ENCODE peak calls at places on chromosomes 13 and 19, in ten cellular contexts. One of them, this sample, is unnamed. For H3K36me3, the result is how much of the 10 kb centered on the place peaks cover.

GRCh38 chr19:28026636-28027035 is 1186.3 kb downstream of the UQCRFS1 start:
- DNase-seq in tibial nerve: no peak
- DNase-seq in heart left ventricle: no peak
- DNase-seq in suprapubic skin: no peak
- DNase-seq in transverse colon: no peak
- DNase-seq in IMR-90: no peak
- DNase-seq in uterus: no peak
- DNase-seq in body of pancreas: no peak
- DNase-seq in right lobe of liver: no peak
- DNase-seq in adrenal gland: no peak
- DNase-seq in this sample: no peak

GRCh38 chr19:3097442-3097871 is 3.3 kb downstream of the GNA11 start:
- DNase-seq in suprapubic skin: no peak
- DNase-seq in tibial nerve: no peak
- DNase-seq in IMR-90: no peak
- DNase-seq in uterus: no peak
- DNase-seq in adrenal gland: peak
- DNase-seq in heart left ventricle: no peak
- DNase-seq in body of pancreas: peak
- DNase-seq in transverse colon: peak
- DNase-seq in right lobe of liver: peak
- DNase-seq in this sample: peak

GRCh38 chr13:113507564-113508210 is 17.2 kb upstream of the DCUN1D2 start:
- DNase-seq in body of pancreas: no peak
- DNase-seq in transverse colon: no peak
- DNase-seq in right lobe of liver: no peak
- DNase-seq in tibial nerve: no peak
- DNase-seq in suprapubic skin: no peak
- DNase-seq in uterus: no peak
- DNase-seq in heart left ventricle: no peak
- DNase-seq in IMR-90: no peak
- DNase-seq in adrenal gland: no peak
- DNase-seq in this sample: no peak

GRCh38 chr13:101307181-101307701 is 109.1 kb downstream of the NALCN start:
- DNase-seq in right lobe of liver: no peak
- DNase-seq in body of pancreas: peak
- DNase-seq in tibial nerve: no peak
- DNase-seq in transverse colon: no peak
- DNase-seq in IMR-90: peak
- DNase-seq in suprapubic skin: no peak
- DNase-seq in adrenal gland: no peak
- DNase-seq in uterus: no peak
- DNase-seq in heart left ventricle: peak
- DNase-seq in this sample: peak

GRCh38 chr13:98279473-98280175 is 102.6 kb upstream of the RNF113B start:
- DNase-seq in heart left ventricle: no peak
- DNase-seq in transverse colon: no peak
- DNase-seq in body of pancreas: no peak
- DNase-seq in adrenal gland: no peak
- DNase-seq in tibial nerve: no peak
- DNase-seq in right lobe of liver: no peak
- DNase-seq in uterus: no peak
- DNase-seq in IMR-90: no peak
- DNase-seq in suprapubic skin: no peak
- DNase-seq in this sample: no peak

GRCh38 chr13:43134896-43135295 is 111.5 kb downstream of the DNAJC15 start:
- DNase-seq in adrenal gland: no peak
- DNase-seq in IMR-90: no peak
- DNase-seq in transverse colon: no peak
- DNase-seq in body of pancreas: no peak
- DNase-seq in heart left ventricle: no peak
- DNase-seq in right lobe of liver: no peak
- DNase-seq in tibial nerve: no peak
- DNase-seq in uterus: no peak
- DNase-seq in suprapubic skin: no peak
- DNase-seq in this sample: no peak

GRCh38 chr19:13381827-13382632 is 124.2 kb downstream of the CACNA1A start:
- DNase-seq in suprapubic skin: no peak
- DNase-seq in transverse colon: no peak
- DNase-seq in adrenal gland: no peak
- DNase-seq in uterus: no peak
- DNase-seq in heart left ventricle: no peak
- DNase-seq in body of pancreas: no peak
- DNase-seq in tibial nerve: no peak
- DNase-seq in IMR-90: peak
- DNase-seq in right lobe of liver: no peak
- DNase-seq in this sample: no peak

GRCh38 chr13:29513002-29513980 is 82.2 kb downstream of the SLC7A1 start:
- DNase-seq in uterus: no peak
- DNase-seq in adrenal gland: no peak
- DNase-seq in tibial nerve: no peak
- DNase-seq in suprapubic skin: no peak
- DNase-seq in heart left ventricle: no peak
- DNase-seq in body of pancreas: no peak
- DNase-seq in transverse colon: no peak
- DNase-seq in IMR-90: peak
- DNase-seq in right lobe of liver: no peak
- DNase-seq in this sample: no peak

GRCh38 chr13:114230117-114230516 is 4.6 kb upstream of the CDC16 start:
- DNase-seq in tibial nerve: no peak
- DNase-seq in IMR-90: peak
- DNase-seq in body of pancreas: no peak
- DNase-seq in transverse colon: no peak
- DNase-seq in right lobe of liver: no peak
- DNase-seq in heart left ventricle: no peak
- DNase-seq in uterus: no peak
- DNase-seq in adrenal gland: no peak
- DNase-seq in suprapubic skin: no peak
- DNase-seq in this sample: no peak

GRCh38 chr13:104953588-104953987 is 1581.9 kb downstream of the EFNB2 start:
- DNase-seq in heart left ventricle: no peak
- DNase-seq in transverse colon: no peak
- DNase-seq in suprapubic skin: no peak
- DNase-seq in uterus: no peak
- DNase-seq in adrenal gland: no peak
- DNase-seq in body of pancreas: no peak
- DNase-seq in IMR-90: no peak
- DNase-seq in right lobe of liver: no peak
- DNase-seq in tibial nerve: no peak
- DNase-seq in this sample: no peak

GRCh38 chr19:15320118-15320517 is 12.2 kb downstream of the BRD4 start:
- DNase-seq in right lobe of liver: no peak
- DNase-seq in transverse colon: no peak
- DNase-seq in tibial nerve: no peak
- DNase-seq in body of pancreas: no peak
- DNase-seq in adrenal gland: no peak
- DNase-seq in IMR-90: peak
- DNase-seq in suprapubic skin: no peak
- DNase-seq in uterus: no peak
- DNase-seq in heart left ventricle: no peak
- DNase-seq in this sample: no peak

GRCh38 chr19:47711652-47712239 is 1.5 kb upstream of the EHD2 start:
- DNase-seq in IMR-90: no peak
- DNase-seq in body of pancreas: no peak
- DNase-seq in transverse colon: no peak
- DNase-seq in tibial nerve: no peak
- DNase-seq in right lobe of liver: no peak
- DNase-seq in suprapubic skin: no peak
- DNase-seq in adrenal gland: no peak
- DNase-seq in heart left ventricle: no peak
- DNase-seq in uterus: no peak
- DNase-seq in this sample: no peak

GRCh38 chr19:28313633-28314032 is 899.3 kb downstream of the UQCRFS1 start:
- DNase-seq in IMR-90: peak
- DNase-seq in uterus: no peak
- DNase-seq in adrenal gland: no peak
- DNase-seq in transverse colon: no peak
- DNase-seq in heart left ventricle: no peak
- DNase-seq in right lobe of liver: no peak
- DNase-seq in body of pancreas: peak
- DNase-seq in suprapubic skin: no peak
- DNase-seq in tibial nerve: peak
- DNase-seq in this sample: peak

GRCh38 chr13:77732287-77732686 is 34.8 kb downstream of the SLAIN1 start:
- DNase-seq in heart left ventricle: no peak
- DNase-seq in adrenal gland: no peak
- DNase-seq in uterus: no peak
- DNase-seq in transverse colon: no peak
- DNase-seq in body of pancreas: no peak
- DNase-seq in suprapubic skin: no peak
- DNase-seq in IMR-90: no peak
- DNase-seq in right lobe of liver: no peak
- DNase-seq in tibial nerve: no peak
- DNase-seq in this sample: no peak
- H3K36me3 ChIP-seq in heart left ventricle: under half
- H3K36me3 ChIP-seq in adrenal gland: under half
- H3K36me3 ChIP-seq in uterus: under half
- H3K36me3 ChIP-seq in transverse colon: under half
- H3K36me3 ChIP-seq in body of pancreas: under half
- H3K36me3 ChIP-seq in suprapubic skin: under half
- H3K36me3 ChIP-seq in IMR-90: under half
- H3K36me3 ChIP-seq in right lobe of liver: under half
- H3K36me3 ChIP-seq in tibial nerve: under half
- H3K36me3 ChIP-seq in this sample: under half

GRCh38 chr19:18173572-18174294 is at the start of gene IFI30:
- DNase-seq in heart left ventricle: peak
- DNase-seq in body of pancreas: peak
- DNase-seq in adrenal gland: peak
- DNase-seq in suprapubic skin: peak
- DNase-seq in transverse colon: peak
- DNase-seq in uterus: peak
- DNase-seq in IMR-90: no peak
- DNase-seq in right lobe of liver: peak
- DNase-seq in tibial nerve: peak
- DNase-seq in this sample: peak
- TF ChIP-seq POLR2A in heart left ventricle: no peak
- TF ChIP-seq POLR2A in body of pancreas: peak
- TF ChIP-seq POLR2A in adrenal gland: peak
- TF ChIP-seq POLR2A in suprapubic skin: peak
- TF ChIP-seq POLR2A in transverse colon: peak
- TF ChIP-seq POLR2A in uterus: peak
- TF ChIP-seq POLR2A in IMR-90: no peak
- TF ChIP-seq POLR2A in right lobe of liver: peak
- TF ChIP-seq POLR2A in tibial nerve: peak
- TF ChIP-seq POLR2A in this sample: no peak

DNA sequence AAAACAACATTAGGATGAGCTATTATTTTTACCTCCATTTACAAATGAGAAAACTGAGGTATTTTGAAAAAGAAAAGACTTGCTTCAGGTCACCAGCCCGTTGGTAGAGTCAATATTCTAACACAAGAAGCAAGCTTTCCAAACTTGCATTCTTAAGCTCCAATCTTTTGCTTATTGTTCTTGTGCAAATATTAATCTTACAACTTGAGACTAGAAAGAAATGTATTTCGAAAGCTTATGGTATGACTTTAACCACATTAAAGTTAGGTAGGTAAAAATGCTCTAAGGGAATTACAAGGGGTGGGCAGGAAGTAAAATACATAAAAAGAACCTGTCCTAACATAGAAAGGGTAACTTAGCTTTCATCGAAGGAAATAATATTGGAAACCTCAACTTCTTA is 453.9 kb downstream of the SLITRK5 start:
- DNase-seq in body of pancreas: no peak
- DNase-seq in transverse colon: no peak
- DNase-seq in IMR-90: no peak
- DNase-seq in right lobe of liver: no peak
- DNase-seq in heart left ventricle: no peak
- DNase-seq in tibial nerve: no peak
- DNase-seq in adrenal gland: no peak
- DNase-seq in suprapubic skin: no peak
- DNase-seq in uterus: no peak
- DNase-seq in this sample: no peak
- H3K4me3 ChIP-seq in body of pancreas: no peak
- H3K4me3 ChIP-seq in transverse colon: no peak
- H3K4me3 ChIP-seq in IMR-90: no peak
- H3K4me3 ChIP-seq in right lobe of liver: no peak
- H3K4me3 ChIP-seq in heart left ventricle: no peak
- H3K4me3 ChIP-seq in tibial nerve: no peak
- H3K4me3 ChIP-seq in adrenal gland: no peak
- H3K4me3 ChIP-seq in suprapubic skin: no peak
- H3K4me3 ChIP-seq in uterus: no peak
- H3K4me3 ChIP-seq in this sample: no peak

GRCh38 chr19:19056636-19057275 is 7.0 kb upstream of the SLC25A42 start:
- DNase-seq in transverse colon: no peak
- DNase-seq in uterus: no peak
- DNase-seq in heart left ventricle: no peak
- DNase-seq in right lobe of liver: no peak
- DNase-seq in body of pancreas: no peak
- DNase-seq in IMR-90: no peak
- DNase-seq in suprapubic skin: no peak
- DNase-seq in adrenal gland: no peak
- DNase-seq in tibial nerve: no peak
- DNase-seq in this sample: no peak

GRCh38 chr19:19055701-19056100 is 8.1 kb upstream of the SLC25A42 start:
- DNase-seq in adrenal gland: no peak
- DNase-seq in heart left ventricle: no peak
- DNase-seq in uterus: no peak
- DNase-seq in transverse colon: no peak
- DNase-seq in right lobe of liver: no peak
- DNase-seq in tibial nerve: no peak
- DNase-seq in body of pancreas: no peak
- DNase-seq in IMR-90: no peak
- DNase-seq in suprapubic skin: no peak
- DNase-seq in this sample: no peak

GRCh38 chr19:19053508-19054314 is 10.1 kb upstream of the SLC25A42 start:
- DNase-seq in body of pancreas: peak
- DNase-seq in right lobe of liver: peak
- DNase-seq in heart left ventricle: peak
- DNase-seq in uterus: peak
- DNase-seq in tibial nerve: no peak
- DNase-seq in adrenal gland: peak
- DNase-seq in transverse colon: peak
- DNase-seq in suprapubic skin: no peak
- DNase-seq in IMR-90: peak
- DNase-seq in this sample: peak

GRCh38 chr19:19054315-19054938 is 9.4 kb upstream of the SLC25A42 start:
- DNase-seq in right lobe of liver: no peak
- DNase-seq in heart left ventricle: no peak
- DNase-seq in body of pancreas: no peak
- DNase-seq in IMR-90: no peak
- DNase-seq in suprapubic skin: no peak
- DNase-seq in adrenal gland: no peak
- DNase-seq in transverse colon: no peak
- DNase-seq in tibial nerve: no peak
- DNase-seq in uterus: no peak
- DNase-seq in this sample: no peak

DNA sequence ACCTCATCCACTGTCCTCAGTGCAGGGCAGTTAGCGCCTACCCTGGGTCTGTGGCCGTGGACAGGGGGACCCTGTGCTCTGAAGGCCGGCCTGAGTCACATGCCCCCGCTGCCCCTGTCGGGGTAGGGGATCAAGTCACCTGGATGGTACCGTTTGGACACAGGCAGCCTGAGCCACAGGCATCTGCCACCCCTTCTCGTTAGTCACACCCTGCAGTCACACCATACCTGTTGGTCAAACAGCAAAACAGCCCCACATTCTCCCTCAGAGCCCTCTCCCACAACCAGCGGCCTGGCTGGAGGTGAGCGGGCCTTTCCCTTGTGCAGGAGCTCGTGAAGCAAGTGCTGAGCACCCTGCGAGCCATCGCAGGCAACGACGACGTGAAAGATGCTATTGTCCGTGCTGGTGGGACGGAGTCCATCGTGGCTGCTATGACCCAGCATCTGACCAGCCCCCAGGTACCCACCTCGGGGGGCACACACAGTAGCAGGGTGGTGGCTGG is 8.8 kb upstream of the SLC25A42 start:
- DNase-seq in suprapubic skin: no peak
- DNase-seq in IMR-90: no peak
- DNase-seq in adrenal gland: no peak
- DNase-seq in transverse colon: no peak
- DNase-seq in uterus: no peak
- DNase-seq in right lobe of liver: no peak
- DNase-seq in body of pancreas: no peak
- DNase-seq in tibial nerve: no peak
- DNase-seq in heart left ventricle: peak
- DNase-seq in this sample: no peak
- H3K36me3 ChIP-seq in suprapubic skin: half or more
- H3K36me3 ChIP-seq in IMR-90: half or more
- H3K36me3 ChIP-seq in adrenal gland: under half
- H3K36me3 ChIP-seq in transverse colon: under half
- H3K36me3 ChIP-seq in uterus: under half
- H3K36me3 ChIP-seq in right lobe of liver: under half
- H3K36me3 ChIP-seq in body of pancreas: under half
- H3K36me3 ChIP-seq in tibial nerve: under half
- H3K36me3 ChIP-seq in heart left ventricle: under half
- H3K36me3 ChIP-seq in this sample: under half